ENCODE peak calls at places on chromosomes 1 and 21, in four cellular contexts. Q is K562, B is A549, V is HepG2. I is an unnamed sample.

GRCh38 chr1:201324821-201325677 is 41.7 kb downstream of the PKP1 start:
- DNase-seq in V (no peak), B (no peak), Q (no peak), I (no peak)

GRCh38 chr1:53321366-53321765 is 6.5 kb downstream of the LRP8 start:
- DNase-seq in V (no peak), Q (peak), B (peak), I (peak)

GRCh38 chr1:22143065-22143514 is at the start of gene WNT4:
- DNase-seq in Q (peak), V (no peak), B (no peak), I (peak)

GRCh38 chr21:43948740-43949498 is 63.2 kb upstream of the TRAPPC10 start:
- DNase-seq in Q (peak), V (no peak), B (no peak), I (no peak)

GRCh38 chr1:56586502-56586901 is 7.1 kb upstream of the PLPP3 start:
- DNase-seq in Q (no peak), B (no peak), V (peak), I (no peak)

GRCh38 chr21:29205009-29205408 is 74.6 kb downstream of the MAP3K7CL start:
- DNase-seq in B (no peak), Q (no peak), V (no peak), I (no peak)

GRCh38 chr1:238900334-238900865 is 486.0 kb upstream of the CHRM3 start:
- DNase-seq in V (no peak), Q (no peak), B (no peak), I (peak)

GRCh38 chr1:86914998-86915736 is 732 bp downstream of the HS2ST1 start:
- DNase-seq in Q (peak), B (peak), V (peak), I (peak)

GRCh38 chr21:45300786-45301520 is 13.3 kb upstream of the POFUT2 start:
- DNase-seq in V (no peak), B (no peak), Q (no peak), I (no peak)

GRCh38 chr1:89632213-89633102 is 462 bp upstream of the LRRC8C start:
- DNase-seq in B (peak), Q (peak), V (peak), I (peak)

GRCh38 chr21:44295163-44295601 is 4.7 kb upstream of the PFKL start:
- DNase-seq in V (no peak), Q (no peak), B (no peak), I (no peak)

GRCh38 chr1:150549496-150550221 is 451 bp downstream of the ADAMTSL4 start:
- DNase-seq in V (no peak), B (no peak), Q (peak), I (peak)

GRCh38 chr1:17351047-17351446 is 20.9 kb upstream of the PADI6 start:
- DNase-seq in B (no peak), V (peak), Q (no peak), I (no peak)

GRCh38 chr21:46605759-46606426 is 1.0 kb upstream of the S100B start:
- DNase-seq in V (no peak), Q (no peak), B (no peak), I (no peak)

GRCh38 chr1:27356277-27356627 is 10.5 kb downstream of the MAP3K6 start:
- DNase-seq in V (no peak), Q (no peak), B (no peak), I (no peak)

GRCh38 chr1:43570307-43570706 is 39.6 kb downstream of the PTPRF start:
- DNase-seq in Q (no peak), V (no peak), B (no peak), I (no peak)

GRCh38 chr1:244454412-244454811 is 2.7 kb upstream of the ADSS2 start:
- DNase-seq in V (no peak), Q (no peak), B (no peak), I (no peak)
- TF ChIP-seq HMGXB4 in V (no peak), Q (no peak), B (no peak), I (no peak)

GRCh38 chr1:77230051-77230450 is 10.8 kb upstream of the PIGK start:
- DNase-seq in Q (no peak), V (no peak), B (peak), I (no peak)
- TF ChIP-seq HMGXB4 in Q (no peak), V (no peak), B (no peak), I (no peak)

DNA sequence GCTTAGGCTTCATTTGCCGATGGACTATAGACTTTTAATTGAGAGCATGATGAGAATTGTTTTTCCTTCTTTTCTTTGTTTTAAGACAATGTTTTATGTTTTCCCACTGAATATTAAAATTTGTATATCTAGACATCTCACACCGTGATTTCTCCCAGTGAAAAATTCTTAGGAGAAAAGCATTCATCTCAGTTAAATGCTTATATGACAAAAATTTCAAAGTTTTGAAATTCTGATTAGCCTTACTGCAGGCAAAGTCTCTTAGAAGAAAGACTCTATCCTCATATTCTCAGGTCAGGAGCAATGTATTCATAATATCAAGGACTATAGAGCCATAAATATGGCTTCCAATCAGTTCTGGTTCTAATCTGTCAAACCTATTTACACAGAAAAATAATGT is 2085.0 kb downstream of the NCAM2 start:
- DNase-seq in Q (no peak), V (no peak), B (no peak), I (no peak)
- TF ChIP-seq HMGXB4 in Q (no peak), V (no peak), B (no peak), I (no peak)

GRCh38 chr1:156926175-156926574 is 5.7 kb downstream of the LRRC71 start:
- DNase-seq in Q (peak), B (peak), V (no peak), I (no peak)
- TF ChIP-seq HMGXB4 in Q (no peak), B (no peak), V (no peak), I (no peak)

GRCh38 chr1:61125263-61125662 is 42.9 kb downstream of the NFIA start:
- DNase-seq in V (no peak), B (no peak), Q (no peak), I (no peak)

GRCh38 chr1:61125895-61126294 is 43.5 kb downstream of the NFIA start:
- DNase-seq in B (no peak), V (no peak), Q (no peak), I (no peak)

GRCh38 chr1:61123321-61123720 is 41.0 kb downstream of the NFIA start:
- DNase-seq in B (no peak), Q (no peak), V (no peak), I (no peak)

GRCh38 chr1:61124078-61124477 is 41.7 kb downstream of the NFIA start:
- DNase-seq in V (no peak), B (no peak), Q (no peak), I (no peak)

GRCh38 chr1:61124691-61125090 is 42.3 kb downstream of the NFIA start:
- DNase-seq in Q (no peak), B (no peak), V (no peak), I (no peak)
- TF ChIP-seq HMGXB4 in Q (no peak), B (no peak), V (no peak), I (no peak)

DNA sequence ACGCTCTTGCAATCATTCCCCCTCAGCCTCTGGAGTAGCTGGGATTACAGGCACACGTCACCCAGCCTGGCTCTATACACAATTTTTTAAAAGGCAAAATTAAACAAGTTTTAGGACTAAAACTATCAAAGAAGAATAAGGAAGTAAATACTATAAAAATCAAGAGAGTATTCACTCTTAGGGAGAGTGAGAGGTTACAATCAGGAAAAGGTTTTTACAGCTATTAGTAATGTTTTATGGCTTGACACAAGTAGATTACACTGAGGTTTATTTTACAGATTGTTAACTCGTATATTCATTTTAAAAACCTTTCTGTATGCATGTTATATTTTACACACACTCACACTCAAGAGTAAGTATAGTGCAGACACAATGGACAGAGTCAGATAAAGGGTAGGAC is 77.9 kb upstream of the MAN1A2 start:
- DNase-seq in V (no peak), Q (no peak), B (no peak), I (no peak)
- TF ChIP-seq HMGXB4 in V (no peak), Q (no peak), B (no peak), I (no peak)